ENCODE peak calls at places on chromosomes 5 and 9, in four cellular contexts. One of them, this sample, is unnamed.

GRCh38 chr9:86792136-86792535 is 155.2 kb downstream of the GAS1 start:
- DNase-seq in CD8-positive, alpha-beta memory T cell: no peak
- DNase-seq in MM.1S: no peak
- DNase-seq in stomach: no peak
- DNase-seq in this sample: no peak

GRCh38 chr9:126939821-126940221 is 25.2 kb downstream of the RALGPS1 start:
- DNase-seq in MM.1S: no peak
- DNase-seq in stomach: peak
- DNase-seq in CD8-positive, alpha-beta memory T cell: no peak
- DNase-seq in this sample: peak

GRCh38 chr5:179284751-179285191 is 60.5 kb downstream of the ADAMTS2 start:
- DNase-seq in CD8-positive, alpha-beta memory T cell: no peak
- DNase-seq in MM.1S: no peak
- DNase-seq in stomach: no peak
- DNase-seq in this sample: no peak

GRCh38 chr9:75909776-75910175 is 19.3 kb downstream of the PCSK5 start:
- DNase-seq in MM.1S: no peak
- DNase-seq in CD8-positive, alpha-beta memory T cell: no peak
- DNase-seq in stomach: no peak
- DNase-seq in this sample: no peak

GRCh38 chr5:76468625-76469410 is 65.7 kb downstream of the IQGAP2 start:
- DNase-seq in MM.1S: no peak
- DNase-seq in stomach: no peak
- DNase-seq in CD8-positive, alpha-beta memory T cell: no peak
- DNase-seq in this sample: no peak

GRCh38 chr5:21152611-21153010 is 1164.6 kb upstream of the CDH18 start:
- DNase-seq in stomach: no peak
- DNase-seq in MM.1S: no peak
- DNase-seq in CD8-positive, alpha-beta memory T cell: no peak
- DNase-seq in this sample: no peak

GRCh38 chr5:159764283-159764927 is 151.9 kb upstream of the ADRA1B start:
- DNase-seq in stomach: no peak
- DNase-seq in CD8-positive, alpha-beta memory T cell: no peak
- DNase-seq in MM.1S: no peak
- DNase-seq in this sample: no peak

GRCh38 chr9:75230469-75230868 is 142.2 kb downstream of the OSTF1 start:
- DNase-seq in CD8-positive, alpha-beta memory T cell: no peak
- DNase-seq in MM.1S: no peak
- DNase-seq in stomach: no peak
- DNase-seq in this sample: no peak

GRCh38 chr5:120942551-120942950 is 478.5 kb downstream of the PRR16 start:
- DNase-seq in stomach: no peak
- DNase-seq in MM.1S: no peak
- DNase-seq in CD8-positive, alpha-beta memory T cell: no peak
- DNase-seq in this sample: no peak

GRCh38 chr5:87074934-87075541 is 192.6 kb upstream of the RASA1 start:
- DNase-seq in stomach: no peak
- DNase-seq in MM.1S: peak
- DNase-seq in CD8-positive, alpha-beta memory T cell: peak
- DNase-seq in this sample: no peak

GRCh38 chr9:128249914-128250838 is 25.6 kb downstream of the GOLGA2 start:
- DNase-seq in MM.1S: peak
- DNase-seq in CD8-positive, alpha-beta memory T cell: peak
- DNase-seq in stomach: peak
- DNase-seq in this sample: peak

GRCh38 chr5:130045334-130045733 is 141.1 kb downstream of the CHSY3 start:
- DNase-seq in CD8-positive, alpha-beta memory T cell: no peak
- DNase-seq in stomach: no peak
- DNase-seq in MM.1S: no peak
- DNase-seq in this sample: no peak

GRCh38 chr5:109907751-109908150 is 218.0 kb downstream of the MAN2A1 start:
- DNase-seq in CD8-positive, alpha-beta memory T cell: no peak
- DNase-seq in MM.1S: no peak
- DNase-seq in stomach: no peak
- DNase-seq in this sample: no peak

GRCh38 chr5:124639095-124639665 is 107.3 kb downstream of the ZNF608 start:
- DNase-seq in CD8-positive, alpha-beta memory T cell: no peak
- DNase-seq in MM.1S: no peak
- DNase-seq in stomach: no peak
- DNase-seq in this sample: no peak

GRCh38 chr5:146799235-146800015 is 79.1 kb downstream of the PPP2R2B start:
- DNase-seq in CD8-positive, alpha-beta memory T cell: no peak
- DNase-seq in MM.1S: no peak
- DNase-seq in stomach: no peak
- DNase-seq in this sample: no peak

GRCh38 chr9:119868694-119869093 is 499.5 kb upstream of the BRINP1 start:
- DNase-seq in CD8-positive, alpha-beta memory T cell: no peak
- DNase-seq in MM.1S: no peak
- DNase-seq in stomach: peak
- DNase-seq in this sample: no peak

DNA sequence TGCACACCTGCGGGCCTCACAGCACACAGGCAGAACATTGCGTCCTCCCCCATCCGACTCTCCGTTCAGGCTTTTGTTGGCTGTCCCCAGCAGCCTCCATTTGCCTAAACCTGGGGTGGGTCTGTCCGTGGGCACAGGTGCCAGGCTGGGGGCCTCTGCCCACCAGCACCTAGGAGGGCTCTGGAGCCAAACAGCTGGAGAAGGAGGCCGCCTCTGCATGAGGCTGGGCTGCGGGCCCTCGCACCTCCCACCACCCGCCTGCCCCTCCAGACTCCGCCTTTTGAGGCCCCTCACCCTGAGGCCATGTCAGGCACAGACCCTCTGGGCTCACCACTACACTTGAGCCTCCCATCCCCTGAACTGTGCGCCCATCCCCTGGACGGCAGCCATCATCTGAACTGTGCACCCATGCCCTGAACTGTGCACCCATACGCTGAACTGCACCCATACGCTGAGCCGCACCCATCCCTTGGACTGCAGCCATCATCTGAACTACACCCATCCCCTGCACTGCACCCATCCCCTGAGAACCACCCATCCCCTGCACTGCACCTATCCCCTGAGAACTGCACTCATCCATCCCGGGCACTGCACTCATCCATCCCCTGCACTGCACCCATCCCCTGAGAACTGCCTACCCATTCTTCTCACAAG is 98.0 kb upstream of the OTULINL start:
- DNase-seq in stomach: no peak
- DNase-seq in CD8-positive, alpha-beta memory T cell: no peak
- DNase-seq in MM.1S: no peak
- DNase-seq in this sample: no peak
- H3K4me3 ChIP-seq in stomach: no peak
- H3K4me3 ChIP-seq in CD8-positive, alpha-beta memory T cell: no peak
- H3K4me3 ChIP-seq in MM.1S: no peak
- H3K4me3 ChIP-seq in this sample: no peak

GRCh38 chr5:177472460-177473441 is 683 bp downstream of the DBN1 start:
- DNase-seq in MM.1S: no peak
- DNase-seq in CD8-positive, alpha-beta memory T cell: peak
- DNase-seq in stomach: peak
- DNase-seq in this sample: no peak

GRCh38 chr5:177469750-177470525 is 3.5 kb downstream of the DBN1 start:
- DNase-seq in CD8-positive, alpha-beta memory T cell: no peak
- DNase-seq in MM.1S: no peak
- DNase-seq in stomach: no peak
- DNase-seq in this sample: no peak

GRCh38 chr5:177469061-177469628 is 4.3 kb downstream of the DBN1 start:
- DNase-seq in CD8-positive, alpha-beta memory T cell: no peak
- DNase-seq in MM.1S: no peak
- DNase-seq in stomach: no peak
- DNase-seq in this sample: no peak

GRCh38 chr5:177471610-177472356 is 1.7 kb downstream of the DBN1 start:
- DNase-seq in MM.1S: no peak
- DNase-seq in stomach: no peak
- DNase-seq in CD8-positive, alpha-beta memory T cell: peak
- DNase-seq in this sample: no peak

GRCh38 chr5:177470759-177471536 is 2.5 kb downstream of the DBN1 start:
- DNase-seq in CD8-positive, alpha-beta memory T cell: no peak
- DNase-seq in MM.1S: no peak
- DNase-seq in stomach: no peak
- DNase-seq in this sample: no peak
- H3K4me3 ChIP-seq in CD8-positive, alpha-beta memory T cell: no peak
- H3K4me3 ChIP-seq in MM.1S: no peak
- H3K4me3 ChIP-seq in stomach: no peak
- H3K4me3 ChIP-seq in this sample: no peak

GRCh38 chr9:34589656-34590375 is at the start of gene CNTFR:
- DNase-seq in MM.1S: no peak
- DNase-seq in stomach: no peak
- DNase-seq in CD8-positive, alpha-beta memory T cell: no peak
- DNase-seq in this sample: no peak
- H3K4me3 ChIP-seq in MM.1S: no peak
- H3K4me3 ChIP-seq in stomach: peak
- H3K4me3 ChIP-seq in CD8-positive, alpha-beta memory T cell: peak
- H3K4me3 ChIP-seq in this sample: no peak

GRCh38 chr9:121288874-121289553 is 21.1 kb downstream of the GSN start:
- DNase-seq in stomach: peak
- DNase-seq in CD8-positive, alpha-beta memory T cell: no peak
- DNase-seq in MM.1S: no peak
- DNase-seq in this sample: no peak

GRCh38 chr9:121289554-121290370 is 21.8 kb downstream of the GSN start:
- DNase-seq in stomach: no peak
- DNase-seq in MM.1S: no peak
- DNase-seq in CD8-positive, alpha-beta memory T cell: no peak
- DNase-seq in this sample: peak

GRCh38 chr9:121286688-121286972 is 18.7 kb downstream of the GSN start:
- DNase-seq in CD8-positive, alpha-beta memory T cell: no peak
- DNase-seq in MM.1S: no peak
- DNase-seq in stomach: no peak
- DNase-seq in this sample: no peak

GRCh38 chr9:121286973-121287721 is 19.2 kb downstream of the GSN start:
- DNase-seq in CD8-positive, alpha-beta memory T cell: no peak
- DNase-seq in stomach: peak
- DNase-seq in MM.1S: no peak
- DNase-seq in this sample: peak

GRCh38 chr9:121288557-121288873 is 20.6 kb downstream of the GSN start:
- DNase-seq in stomach: no peak
- DNase-seq in MM.1S: no peak
- DNase-seq in CD8-positive, alpha-beta memory T cell: no peak
- DNase-seq in this sample: no peak
- H3K4me3 ChIP-seq in stomach: no peak
- H3K4me3 ChIP-seq in MM.1S: no peak
- H3K4me3 ChIP-seq in CD8-positive, alpha-beta memory T cell: no peak
- H3K4me3 ChIP-seq in this sample: no peak

DNA sequence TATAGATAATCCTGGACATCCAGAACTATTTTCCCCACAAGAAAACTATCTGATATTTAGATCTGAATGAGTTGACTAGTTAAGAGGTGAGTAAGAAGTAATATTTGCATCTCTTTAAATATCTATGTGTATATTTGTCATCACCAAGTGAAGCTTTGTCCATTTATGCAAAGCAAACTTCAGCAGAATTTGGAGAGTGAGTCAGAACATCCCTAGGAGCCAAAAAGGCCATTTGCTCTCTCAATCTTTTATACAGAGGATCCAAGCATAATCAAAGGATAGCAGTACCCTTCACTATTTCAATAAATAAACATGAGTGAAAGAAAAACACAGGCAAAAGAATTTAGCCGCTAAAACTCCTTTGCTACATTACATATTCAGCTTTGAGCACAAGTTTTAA is 454.4 kb downstream of the NR2F1-AS1 start:
- DNase-seq in MM.1S: no peak
- DNase-seq in CD8-positive, alpha-beta memory T cell: no peak
- DNase-seq in stomach: no peak
- DNase-seq in this sample: no peak
- H3K4me3 ChIP-seq in MM.1S: no peak
- H3K4me3 ChIP-seq in CD8-positive, alpha-beta memory T cell: no peak
- H3K4me3 ChIP-seq in stomach: no peak
- H3K4me3 ChIP-seq in this sample: no peak

DNA sequence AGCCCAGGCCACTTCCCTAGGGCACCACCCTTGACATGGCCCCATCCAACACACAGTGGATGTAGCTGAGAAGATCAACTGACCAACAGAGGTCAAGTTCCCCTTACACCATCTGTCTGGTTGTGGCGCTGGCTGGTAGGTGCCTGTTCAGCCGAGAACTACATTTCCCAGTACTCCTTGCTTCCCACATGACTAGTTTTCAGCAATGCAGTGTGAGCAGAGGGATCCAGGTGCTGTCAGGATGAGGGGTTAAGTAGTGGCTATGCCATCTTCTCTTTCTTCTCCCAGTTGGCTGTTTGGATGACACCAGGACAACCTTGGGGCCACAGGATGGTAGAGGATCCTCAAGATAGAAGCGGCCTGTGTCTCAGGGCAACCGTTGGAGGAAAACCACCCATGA is 48.6 kb upstream of the SH3PXD2B start:
- DNase-seq in CD8-positive, alpha-beta memory T cell: no peak
- DNase-seq in MM.1S: no peak
- DNase-seq in stomach: no peak
- DNase-seq in this sample: no peak
- H3K4me3 ChIP-seq in CD8-positive, alpha-beta memory T cell: no peak
- H3K4me3 ChIP-seq in MM.1S: no peak
- H3K4me3 ChIP-seq in stomach: no peak
- H3K4me3 ChIP-seq in this sample: no peak